ENCODE peak calls at places on chromosomes 7 and 10, in five cellular contexts. One of them, this sample, is unnamed.

GRCh38 chr10:79929409-79929904 is 19.4 kb downstream of the SFTPD start:
- DNase-seq in astrocyte of the spinal cord: peak; percentile 61
- DNase-seq in PC-9: no peak
- DNase-seq in A549: peak; percentile 71
- DNase-seq in fibroblast of pulmonary artery: peak; percentile 73
- DNase-seq in this sample: peak; percentile 71

GRCh38 chr7:956031-956430 is 1.6 kb upstream of the ADAP1 start:
- DNase-seq in fibroblast of pulmonary artery: no peak
- DNase-seq in PC-9: no peak
- DNase-seq in astrocyte of the spinal cord: no peak
- DNase-seq in A549: no peak
- DNase-seq in this sample: no peak

GRCh38 chr7:31027161-31027965 is 24.7 kb upstream of the ADCYAP1R1 start:
- DNase-seq in fibroblast of pulmonary artery: peak; percentile 23
- DNase-seq in A549: no peak
- DNase-seq in PC-9: no peak
- DNase-seq in astrocyte of the spinal cord: no peak
- DNase-seq in this sample: peak; percentile 7

GRCh38 chr10:3239920-3240909 is 67.6 kb upstream of the PITRM1 start:
- DNase-seq in fibroblast of pulmonary artery: no peak
- DNase-seq in A549: no peak
- DNase-seq in PC-9: no peak
- DNase-seq in astrocyte of the spinal cord: no peak
- DNase-seq in this sample: no peak

GRCh38 chr10:3264178-3264867 is 91.7 kb upstream of the PITRM1 start:
- DNase-seq in fibroblast of pulmonary artery: no peak
- DNase-seq in A549: no peak
- DNase-seq in PC-9: no peak
- DNase-seq in astrocyte of the spinal cord: no peak
- DNase-seq in this sample: no peak

GRCh38 chr10:42997849-42998165 is 79.1 kb upstream of the RET start:
- DNase-seq in A549: no peak
- DNase-seq in astrocyte of the spinal cord: no peak
- DNase-seq in PC-9: no peak
- DNase-seq in fibroblast of pulmonary artery: no peak
- DNase-seq in this sample: no peak

GRCh38 chr10:21399392-21400015 is 126.0 kb downstream of the SKIDA1 start:
- DNase-seq in PC-9: peak; percentile 66
- DNase-seq in A549: peak; percentile 85
- DNase-seq in fibroblast of pulmonary artery: peak; percentile 95
- DNase-seq in astrocyte of the spinal cord: peak; percentile 96
- DNase-seq in this sample: peak; percentile 89

GRCh38 chr10:60827791-60828488 is 49.7 kb downstream of the CDK1 start:
- DNase-seq in fibroblast of pulmonary artery: peak; percentile 96
- DNase-seq in A549: no peak
- DNase-seq in astrocyte of the spinal cord: peak; percentile 82
- DNase-seq in PC-9: no peak
- DNase-seq in this sample: peak; percentile 93

GRCh38 chr7:25854608-25855497 is 297.1 kb upstream of the NFE2L3 start:
- DNase-seq in fibroblast of pulmonary artery: peak; percentile 83
- DNase-seq in PC-9: peak; percentile 93
- DNase-seq in A549: peak; percentile 98
- DNase-seq in astrocyte of the spinal cord: peak; percentile 97
- DNase-seq in this sample: peak; percentile 91

GRCh38 chr10:101901340-101901739 is 57.7 kb upstream of the KCNIP2 start:
- DNase-seq in A549: no peak
- DNase-seq in PC-9: no peak
- DNase-seq in fibroblast of pulmonary artery: no peak
- DNase-seq in astrocyte of the spinal cord: no peak
- DNase-seq in this sample: no peak

GRCh38 chr10:21926949-21927348 is 76.6 kb downstream of the DNAJC1 start:
- DNase-seq in A549: peak; percentile 74
- DNase-seq in fibroblast of pulmonary artery: peak; percentile 98
- DNase-seq in PC-9: peak; percentile 85
- DNase-seq in astrocyte of the spinal cord: peak; percentile 92
- DNase-seq in this sample: peak; percentile 97

GRCh38 chr7:45663167-45663921 is 89.2 kb downstream of the ADCY1 start:
- DNase-seq in fibroblast of pulmonary artery: peak; percentile 35
- DNase-seq in PC-9: no peak
- DNase-seq in A549: peak; percentile 7
- DNase-seq in astrocyte of the spinal cord: no peak
- DNase-seq in this sample: peak; percentile 16

GRCh38 chr10:63972949-63973827 is 452.0 kb downstream of the REEP3 start:
- DNase-seq in PC-9: no peak
- DNase-seq in A549: no peak
- DNase-seq in fibroblast of pulmonary artery: no peak
- DNase-seq in astrocyte of the spinal cord: no peak
- DNase-seq in this sample: no peak

GRCh38 chr10:63977329-63977923 is 456.2 kb downstream of the REEP3 start:
- DNase-seq in astrocyte of the spinal cord: peak; percentile 9
- DNase-seq in PC-9: no peak
- DNase-seq in A549: peak; percentile 60
- DNase-seq in fibroblast of pulmonary artery: peak; percentile 52
- DNase-seq in this sample: peak; percentile 16

DNA sequence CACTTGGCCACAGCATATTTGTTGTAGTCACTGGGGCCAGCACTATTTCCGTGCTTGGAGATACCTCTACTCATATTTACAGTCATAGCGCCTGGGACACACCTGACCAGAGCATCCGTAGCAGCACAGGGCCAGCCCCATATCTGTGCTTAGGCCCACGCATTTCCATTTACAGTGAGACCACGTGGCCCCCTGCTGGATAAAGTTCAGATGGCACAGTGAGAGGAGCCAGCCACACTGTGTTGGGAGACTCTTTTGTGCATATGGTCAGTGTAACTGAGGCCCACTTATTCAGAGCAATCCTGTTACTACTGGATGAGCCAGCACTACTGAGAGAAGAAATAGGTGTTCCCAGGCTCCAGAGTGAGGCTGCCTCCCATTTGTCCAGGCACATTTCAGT is 455.3 kb downstream of the REEP3 start:
- DNase-seq in PC-9: no peak
- DNase-seq in fibroblast of pulmonary artery: peak; percentile 35
- DNase-seq in A549: peak; percentile 44
- DNase-seq in astrocyte of the spinal cord: no peak
- DNase-seq in this sample: peak; percentile 6
- TF ChIP-seq CTCF in PC-9: peak; percentile 51
- TF ChIP-seq CTCF in fibroblast of pulmonary artery: peak; percentile 59
- TF ChIP-seq CTCF in A549: no peak
- TF ChIP-seq CTCF in astrocyte of the spinal cord: peak; percentile 47
- TF ChIP-seq CTCF in this sample: peak; percentile 36

GRCh38 chr7:101496017-101496416 is 133.1 kb downstream of the MYL10 start:
- DNase-seq in A549: no peak
- DNase-seq in astrocyte of the spinal cord: no peak
- DNase-seq in PC-9: no peak
- DNase-seq in fibroblast of pulmonary artery: no peak
- DNase-seq in this sample: no peak
- H3K4me3 ChIP-seq in A549: no peak overlapping the region
- H3K4me3 ChIP-seq in astrocyte of the spinal cord: no peak overlapping the region
- H3K4me3 ChIP-seq in PC-9: no peak overlapping the region
- H3K4me3 ChIP-seq in fibroblast of pulmonary artery: no peak overlapping the region
- H3K4me3 ChIP-seq in this sample: no peak overlapping the region

GRCh38 chr10:26503911-26504310 is 65.8 kb downstream of the APBB1IP start:
- DNase-seq in A549: peak; percentile 28
- DNase-seq in PC-9: no peak
- DNase-seq in astrocyte of the spinal cord: no peak
- DNase-seq in fibroblast of pulmonary artery: no peak
- DNase-seq in this sample: no peak
- TF ChIP-seq CTCF in A549: peak; percentile 25
- TF ChIP-seq CTCF in PC-9: no peak
- TF ChIP-seq CTCF in astrocyte of the spinal cord: no peak
- TF ChIP-seq CTCF in fibroblast of pulmonary artery: no peak
- TF ChIP-seq CTCF in this sample: no peak

DNA sequence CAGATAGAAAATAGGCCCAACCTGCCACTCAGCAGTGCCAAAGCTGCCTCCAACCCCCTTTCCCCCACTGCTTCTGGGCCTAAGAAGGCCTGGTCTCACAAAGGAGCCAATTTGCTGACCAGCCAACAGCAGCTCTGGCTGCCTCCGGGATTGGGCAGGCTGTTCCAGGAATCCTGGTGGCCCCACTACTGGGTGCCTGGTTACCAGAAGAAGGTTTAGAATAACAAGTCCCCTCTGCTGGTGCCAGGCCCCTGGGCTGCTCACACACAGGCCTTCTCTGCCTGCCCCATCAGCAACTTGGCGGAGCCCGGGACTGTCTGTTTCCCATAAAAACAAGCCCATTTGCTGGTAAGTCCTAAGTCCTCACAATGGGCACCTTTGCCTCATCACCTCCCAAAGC is 1.2 kb downstream of the PHKG1 start:
- DNase-seq in A549: no peak
- DNase-seq in astrocyte of the spinal cord: peak; percentile 33
- DNase-seq in PC-9: no peak
- DNase-seq in fibroblast of pulmonary artery: no peak
- DNase-seq in this sample: peak; percentile 68
- H3K4me3 ChIP-seq in A549: no peak overlapping the region
- H3K4me3 ChIP-seq in astrocyte of the spinal cord: no peak overlapping the region
- H3K4me3 ChIP-seq in PC-9: no peak overlapping the region
- H3K4me3 ChIP-seq in fibroblast of pulmonary artery: no peak overlapping the region
- H3K4me3 ChIP-seq in this sample: no peak overlapping the region

GRCh38 chr10:24884316-24884715 is 68.1 kb downstream of the PRTFDC1 start:
- DNase-seq in astrocyte of the spinal cord: peak; percentile 37
- DNase-seq in A549: no peak
- DNase-seq in PC-9: no peak
- DNase-seq in fibroblast of pulmonary artery: no peak
- DNase-seq in this sample: no peak

GRCh38 chr10:24886281-24886680 is 66.1 kb downstream of the PRTFDC1 start:
- DNase-seq in A549: no peak
- DNase-seq in PC-9: peak; percentile 65
- DNase-seq in astrocyte of the spinal cord: no peak
- DNase-seq in fibroblast of pulmonary artery: no peak
- DNase-seq in this sample: no peak

GRCh38 chr10:24882047-24882698 is 70.2 kb downstream of the PRTFDC1 start:
- DNase-seq in A549: no peak
- DNase-seq in fibroblast of pulmonary artery: peak; percentile 87
- DNase-seq in astrocyte of the spinal cord: peak; percentile 73
- DNase-seq in PC-9: no peak
- DNase-seq in this sample: peak; percentile 63

GRCh38 chr10:24885551-24885950 is 66.9 kb downstream of the PRTFDC1 start:
- DNase-seq in fibroblast of pulmonary artery: no peak
- DNase-seq in A549: no peak
- DNase-seq in PC-9: no peak
- DNase-seq in astrocyte of the spinal cord: no peak
- DNase-seq in this sample: no peak

DNA sequence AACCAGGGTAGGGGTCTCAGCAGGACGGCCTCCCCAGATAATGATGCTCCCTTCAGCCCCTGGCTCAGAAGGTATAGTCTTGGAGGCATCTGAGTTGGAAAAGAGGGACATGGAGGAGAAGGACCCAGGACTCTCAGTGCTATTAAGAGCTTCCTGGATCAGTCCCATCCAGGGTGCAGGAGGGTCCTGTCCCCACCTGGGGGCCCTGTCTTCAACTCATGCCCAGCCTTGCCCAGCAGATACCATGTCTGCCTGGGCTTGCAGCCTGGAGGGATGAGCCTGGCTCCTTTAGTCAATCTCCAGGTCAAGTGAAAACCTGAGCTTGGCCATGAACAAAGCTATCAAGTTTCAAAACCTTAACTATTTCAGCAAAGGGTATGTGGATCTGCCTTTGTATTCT is 67.6 kb downstream of the PRTFDC1 start:
- DNase-seq in A549: no peak
- DNase-seq in PC-9: no peak
- DNase-seq in fibroblast of pulmonary artery: no peak
- DNase-seq in astrocyte of the spinal cord: no peak
- DNase-seq in this sample: no peak
- TF ChIP-seq CTCF in A549: no peak
- TF ChIP-seq CTCF in PC-9: no peak
- TF ChIP-seq CTCF in fibroblast of pulmonary artery: no peak
- TF ChIP-seq CTCF in astrocyte of the spinal cord: no peak
- TF ChIP-seq CTCF in this sample: no peak

GRCh38 chr10:93245772-93246171 is 172.1 kb downstream of the CYP26A1 start:
- DNase-seq in astrocyte of the spinal cord: no peak
- DNase-seq in A549: no peak
- DNase-seq in PC-9: no peak
- DNase-seq in fibroblast of pulmonary artery: no peak
- DNase-seq in this sample: no peak
- H3K4me3 ChIP-seq in astrocyte of the spinal cord: no peak overlapping the region
- H3K4me3 ChIP-seq in A549: no peak overlapping the region
- H3K4me3 ChIP-seq in PC-9: no peak overlapping the region
- H3K4me3 ChIP-seq in fibroblast of pulmonary artery: no peak overlapping the region
- H3K4me3 ChIP-seq in this sample: no peak overlapping the region

GRCh38 chr10:68877482-68877881 is 23.6 kb upstream of the DDX50 start:
- DNase-seq in A549: no peak
- DNase-seq in astrocyte of the spinal cord: no peak
- DNase-seq in fibroblast of pulmonary artery: no peak
- DNase-seq in PC-9: no peak
- DNase-seq in this sample: no peak

GRCh38 chr10:68878463-68878862 is 22.7 kb upstream of the DDX50 start:
- DNase-seq in A549: no peak
- DNase-seq in fibroblast of pulmonary artery: no peak
- DNase-seq in PC-9: no peak
- DNase-seq in astrocyte of the spinal cord: no peak
- DNase-seq in this sample: no peak

GRCh38 chr10:68876246-68876918 is 24.7 kb upstream of the DDX50 start:
- DNase-seq in PC-9: no peak
- DNase-seq in A549: no peak
- DNase-seq in fibroblast of pulmonary artery: no peak
- DNase-seq in astrocyte of the spinal cord: no peak
- DNase-seq in this sample: no peak

GRCh38 chr10:68879628-68880027 is 21.5 kb upstream of the DDX50 start:
- DNase-seq in fibroblast of pulmonary artery: no peak
- DNase-seq in A549: no peak
- DNase-seq in PC-9: no peak
- DNase-seq in astrocyte of the spinal cord: no peak
- DNase-seq in this sample: no peak

GRCh38 chr10:68876919-68877250 is 24.2 kb upstream of the DDX50 start:
- DNase-seq in PC-9: no peak
- DNase-seq in A549: no peak
- DNase-seq in fibroblast of pulmonary artery: no peak
- DNase-seq in astrocyte of the spinal cord: no peak
- DNase-seq in this sample: no peak
- TF ChIP-seq CTCF in PC-9: no peak
- TF ChIP-seq CTCF in A549: no peak
- TF ChIP-seq CTCF in fibroblast of pulmonary artery: no peak
- TF ChIP-seq CTCF in astrocyte of the spinal cord: no peak
- TF ChIP-seq CTCF in this sample: no peak